ENCODE peak calls at places on chromosomes 6 and 20, in nine cellular contexts. R is endothelial cell; P is NCI-H774; X is body of pancreas; G is cerebellar cortex; N is RWPE1; U is epithelial cell of prostate; Q is stimulated activated CD4-positive, alpha-beta T cell treated with anti-CD3 and anti-CD28 coated beads, Interleukin-2, amount 100 ng/mL, for 48 hours; C is mammary epithelial cell. B is an unnamed sample.

GRCh38 chr6:20467437-20467836 is 65.8 kb downstream of the E2F3 start:
- DNase-seq in X (no peak), U (no peak), Q (no peak), P (no peak), N (no peak), R (no peak), G (no peak), C (no peak), B (no peak)

GRCh38 chr6:31020057-31020456 is 9.8 kb downstream of the MUC22 start:
- DNase-seq in Q (no peak), C (no peak), R (no peak), N (no peak), X (no peak), U (no peak), P (no peak), G (no peak), B (no peak)

GRCh38 chr6:71419217-71419953 is 130.8 kb downstream of the OGFRL1 start:
- DNase-seq in X (no peak), P (no peak), R (no peak), Q (no peak), U (no peak), C (no peak), N (no peak), G (no peak), B (no peak)

GRCh38 chr20:37504404-37505096 is 16.5 kb upstream of the NNAT start:
- DNase-seq in R (no peak), U (no peak), Q (no peak), X (no peak), P (no peak), N (peak; percentile 55), C (no peak), G (no peak), B (no peak)

GRCh38 chr20:55386686-55387085 is 618.6 kb downstream of the CBLN4 start:
- DNase-seq in G (no peak), P (no peak), X (no peak), N (peak; percentile 20), Q (no peak), R (no peak), C (peak; percentile 86), U (peak; percentile 84), B (no peak)

GRCh38 chr6:47405273-47405672 is 72.3 kb upstream of the CD2AP start:
- DNase-seq in R (no peak), P (no peak), G (no peak), X (no peak), C (no peak), N (no peak), U (no peak), Q (no peak), B (peak; percentile 9)

GRCh38 chr6:121305957-121306607 is 28.2 kb downstream of the TBC1D32 start:
- DNase-seq in U (peak; percentile 8), R (no peak), X (no peak), G (peak; percentile 59), C (peak; percentile 30), N (peak; percentile 40), Q (no peak), P (peak; percentile 57), B (peak; percentile 28)

GRCh38 chr6:29763491-29764289 is 40.5 kb downstream of the HLA-F start:
- DNase-seq in C (peak; percentile 95), X (no peak), R (no peak), P (no peak), N (peak; percentile 54), G (no peak), U (peak; percentile 78), Q (no peak), B (no peak)

GRCh38 chr6:80544500-80545055 is 438.1 kb downstream of the BCKDHB start:
- DNase-seq in G (no peak), U (no peak), C (no peak), Q (no peak), R (no peak), X (no peak), P (no peak), N (no peak), B (no peak)

GRCh38 chr6:84094050-84094435 is 60.5 kb downstream of the MRAP2 start:
- DNase-seq in C (no peak), Q (no peak), R (no peak), P (no peak), U (no peak), X (no peak), G (no peak), N (no peak), B (no peak)

GRCh38 chr6:139547082-139547776 is 172.8 kb upstream of the CITED2 start:
- DNase-seq in X (no peak), R (no peak), N (no peak), G (peak; percentile 13), C (no peak), P (no peak), Q (no peak), U (no peak), B (no peak)

GRCh38 chr6:165729307-165729936 is 66.4 kb upstream of the PDE10A start:
- DNase-seq in R (peak; percentile 67), P (no peak), X (peak; percentile 36), C (peak; percentile 1), Q (peak; percentile 38), G (no peak), U (no peak), N (peak; percentile 64), B (peak; percentile 65)

GRCh38 chr20:34254979-34255378 is 13.8 kb downstream of the ASIP start:
- DNase-seq in C (no peak), U (no peak), G (no peak), X (no peak), N (no peak), P (no peak), Q (no peak), R (no peak), B (no peak)

GRCh38 chr6:100846276-100846675 is 34.9 kb downstream of the ASCC3 start:
- DNase-seq in G (no peak), N (no peak), U (no peak), P (no peak), C (peak; percentile 1), Q (no peak), R (no peak), X (no peak), B (peak; percentile 0)

GRCh38 chr6:163507965-163508364 is 93.4 kb downstream of the QKI start:
- DNase-seq in P (no peak), U (no peak), Q (no peak), N (no peak), G (no peak), R (no peak), C (no peak), X (no peak), B (no peak)

GRCh38 chr6:13902922-13903321 is 21.8 kb upstream of the RNF182 start:
- DNase-seq in R (no peak), G (no peak), C (no peak), Q (no peak), P (no peak), U (no peak), N (no peak), X (no peak), B (no peak)

GRCh38 chr20:1418335-1418734 is 25.5 kb upstream of the FKBP1A start:
- DNase-seq in X (no peak), R (no peak), U (no peak), G (no peak), N (peak; percentile 21), P (no peak), Q (no peak), C (peak; percentile 81), B (no peak)

GRCh38 chr6:5205035-5205469 is 55.7 kb downstream of the LYRM4 start:
- DNase-seq in C (no peak), N (no peak), G (peak; percentile 23), R (no peak), U (no peak), Q (no peak), X (no peak), P (no peak), B (no peak)

GRCh38 chr20:34536798-34537394 is 20.7 kb downstream of the DYNLRB1 start:
- DNase-seq in R (peak; percentile 56), C (no peak), U (no peak), P (no peak), G (peak; percentile 52), N (no peak), X (peak; percentile 72), Q (peak; percentile 39), B (no peak)

GRCh38 chr20:3093861-3094361 is 9.4 kb upstream of the AVP start:
- DNase-seq in N (no peak), U (no peak), C (no peak), G (no peak), P (no peak), R (no peak), Q (no peak), X (no peak), B (no peak)

GRCh38 chr6:38636027-38636426 is 3.7 kb downstream of the BTBD9 start:
- DNase-seq in X (no peak), P (no peak), U (no peak), C (no peak), R (no peak), N (no peak), Q (no peak), G (no peak), B (no peak)

GRCh38 chr6:45806172-45806571 is 209.5 kb downstream of the CLIC5 start:
- DNase-seq in R (no peak), X (no peak), C (no peak), G (no peak), U (no peak), Q (no peak), P (no peak), N (no peak), B (no peak)

GRCh38 chr20:8447262-8448120 is 315.4 kb downstream of the PLCB1 start:
- DNase-seq in Q (no peak), C (no peak), U (no peak), R (no peak), X (no peak), N (no peak), G (no peak), P (no peak), B (no peak)

GRCh38 chr6:39797751-39798150 is 5.6 kb downstream of the DAAM2 start:
- DNase-seq in G (no peak), U (no peak), X (no peak), C (no peak), R (no peak), Q (no peak), N (no peak), P (no peak), B (no peak)

GRCh38 chr6:150770631-150771030 is 94.9 kb upstream of the MTHFD1L start:
- DNase-seq in G (no peak), R (no peak), Q (no peak), P (no peak), U (no peak), C (no peak), N (no peak), X (no peak), B (no peak)

GRCh38 chr20:62641749-62642665 is at the start of gene SLCO4A1:
- DNase-seq in C (peak; percentile 39), G (peak; percentile 57), P (peak; percentile 15), N (peak; percentile 94), R (peak; percentile 39), Q (peak; percentile 80), X (peak; percentile 82), U (no peak), B (peak; percentile 85)

GRCh38 chr6:148109732-148110131 is 232.9 kb upstream of the SASH1 start:
- DNase-seq in R (no peak), Q (no peak), X (no peak), G (peak; percentile 5), N (no peak), U (no peak), C (no peak), P (no peak), B (no peak)

GRCh38 chr6:16367584-16367970 is 129.2 kb downstream of the GMPR start:
- DNase-seq in X (no peak), U (no peak), N (no peak), G (no peak), P (no peak), Q (no peak), C (no peak), R (no peak), B (no peak)

B was measured in NCI-H1092 treated with DMSO at 0.1 percent for 48 hours.